ENCODE peak calls at places on chromosomes 7 and 10, in ten cellular contexts. G, J, S, A, L, T, N, Z, P and E are unnamed samples. For H3K4me1, the result is how much of the 10 kb centered on the place peaks cover.

GRCh38 chr7:33410266-33410665 is 280.9 kb downstream of the BBS9 start:
- DNase-seq in G (no peak), J (no peak), S (no peak), A (no peak), L (no peak), T (no peak), N (no peak), Z (no peak), P (no peak), E (no peak)

GRCh38 chr7:87116315-87116714 is 35.9 kb upstream of the DMTF1 start:
- DNase-seq in G (no peak), J (no peak), S (no peak), A (no peak), L (no peak), T (no peak), N (no peak), Z (no peak), P (no peak), E (no peak)

GRCh38 chr7:116633131-116633988 is 38.6 kb upstream of the MET start:
- DNase-seq in G (peak), J (no peak), S (no peak), A (peak), L (no peak), T (no peak), N (no peak), Z (no peak), P (peak), E (no peak)

GRCh38 chr10:59310324-59310914 is 51.9 kb downstream of the FAM13C start:
- DNase-seq in G (no peak), J (no peak), S (no peak), A (no peak), L (no peak), T (no peak), N (no peak), Z (no peak), P (no peak), E (no peak)

GRCh38 chr7:130461256-130461655 is 20.4 kb upstream of the CEP41 start:
- DNase-seq in G (no peak), J (no peak), S (no peak), A (no peak), L (no peak), T (no peak), N (no peak), Z (no peak), P (no peak), E (no peak)

GRCh38 chr10:31242902-31243301 is 76.1 kb upstream of the ZEB1 start:
- DNase-seq in G (no peak), J (peak), S (peak), A (no peak), L (peak), T (peak), N (peak), Z (peak), P (peak), E (peak)

GRCh38 chr7:151244156-151244870 is 4.2 kb downstream of the SMARCD3 start:
- DNase-seq in G (peak), J (no peak), S (peak), A (peak), L (peak), T (peak), N (peak), Z (peak), P (no peak), E (no peak)

GRCh38 chr7:135147899-135148721 is at the start of gene TMEM140:
- DNase-seq in G (peak), J (no peak), S (peak), A (peak), L (peak), T (peak), N (peak), Z (no peak), P (no peak), E (no peak)

GRCh38 chr7:118573065-118573464 is 348.6 kb downstream of the ANKRD7 start:
- DNase-seq in G (peak), J (no peak), S (no peak), A (no peak), L (no peak), T (no peak), N (no peak), Z (no peak), P (peak), E (no peak)

GRCh38 chr7:40394382-40394781 is 259.6 kb downstream of the SUGCT start:
- DNase-seq in G (no peak), J (no peak), S (no peak), A (no peak), L (no peak), T (no peak), N (no peak), Z (no peak), P (no peak), E (no peak)

GRCh38 chr7:96418600-96418999 is 96.7 kb upstream of the SLC25A13 start:
- DNase-seq in G (no peak), J (no peak), S (no peak), A (no peak), L (no peak), T (no peak), N (no peak), Z (peak), P (no peak), E (no peak)

GRCh38 chr7:96416599-96416998 is 94.7 kb upstream of the SLC25A13 start:
- DNase-seq in G (no peak), J (no peak), S (no peak), A (no peak), L (no peak), T (no peak), N (no peak), Z (no peak), P (no peak), E (no peak)

GRCh38 chr7:96415293-96415940 is 93.5 kb upstream of the SLC25A13 start:
- DNase-seq in G (no peak), J (no peak), S (no peak), A (no peak), L (peak), T (no peak), N (no peak), Z (no peak), P (no peak), E (no peak)

GRCh38 chr7:96417784-96418183 is 95.9 kb upstream of the SLC25A13 start:
- DNase-seq in G (no peak), J (no peak), S (no peak), A (no peak), L (no peak), T (no peak), N (no peak), Z (no peak), P (no peak), E (no peak)

DNA sequence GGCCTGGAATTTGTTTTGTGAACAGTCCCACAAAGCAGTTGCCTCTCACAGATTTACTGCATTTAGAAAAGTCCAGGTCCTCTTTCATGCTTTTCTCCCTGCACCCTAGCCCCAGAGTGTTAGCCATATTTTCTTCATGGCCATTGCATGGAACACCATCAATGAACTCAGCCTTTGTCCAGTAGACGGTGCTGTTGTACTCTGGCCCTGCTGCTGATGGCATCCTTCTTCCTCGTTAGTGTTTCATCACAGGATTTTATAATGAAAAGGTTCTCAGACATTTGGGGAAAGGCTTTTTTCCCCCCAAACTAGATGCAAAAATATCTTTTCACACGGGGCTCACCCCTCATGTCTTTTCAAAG is 93.0 kb upstream of the SLC25A13 start:
- DNase-seq in G (no peak), J (no peak), S (peak), A (peak), L (peak), T (peak), N (peak), Z (peak), P (no peak), E (no peak)
- H3K4me1 ChIP-seq in G (under half), J (under half), S (under half), A (under half), L (under half), T (under half), N (under half), Z (under half), P (under half), E (under half)

DNA sequence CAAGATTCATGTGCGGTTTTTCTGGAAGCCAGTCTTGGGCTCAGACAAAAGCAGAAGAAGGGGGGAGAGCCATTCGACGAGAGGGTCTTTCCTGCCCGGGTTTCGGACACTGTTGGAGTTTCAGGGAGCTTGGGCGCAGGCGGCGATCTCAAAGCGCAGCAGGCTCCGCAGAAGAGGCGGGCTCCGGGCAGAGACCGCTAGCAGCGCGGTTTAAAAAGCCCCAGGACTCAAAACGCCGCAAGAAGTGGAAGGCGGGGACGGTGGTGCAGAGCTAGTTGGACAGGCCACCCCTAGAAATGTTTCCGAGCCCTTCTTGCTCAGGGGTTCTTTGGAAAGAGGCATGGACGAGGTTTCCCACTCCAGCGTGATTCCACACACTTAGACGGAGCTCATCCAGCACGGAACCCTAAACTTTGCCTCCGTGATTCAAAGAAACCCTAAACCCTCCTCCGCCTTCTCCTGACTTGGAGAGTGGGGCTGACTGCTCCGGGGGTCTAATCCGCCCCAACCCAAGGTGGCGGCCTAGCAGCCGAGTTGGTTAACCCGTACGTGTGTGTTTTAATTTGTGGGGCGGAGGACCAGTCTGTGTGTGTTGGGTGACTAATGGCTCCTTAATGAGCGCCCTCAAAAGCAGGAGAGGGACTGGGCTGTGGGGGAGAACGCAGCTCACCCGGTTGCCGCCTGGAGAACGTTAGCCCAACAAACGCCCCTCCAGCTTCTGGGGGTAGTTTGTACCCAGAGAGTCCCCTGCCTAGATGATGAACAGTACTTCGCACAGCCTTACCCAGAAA is 3.9 kb downstream of the NEUROG3 start:
- DNase-seq in G (no peak), J (no peak), S (no peak), A (no peak), L (no peak), T (no peak), N (no peak), Z (no peak), P (no peak), E (no peak)
- H3K4me1 ChIP-seq in G (under half), J (under half), S (under half), A (under half), L (under half), T (under half), N (under half), Z (under half), P (under half), E (under half)

GRCh38 chr7:41984888-41985287 is 252.1 kb downstream of the GLI3 start:
- DNase-seq in G (no peak), J (no peak), S (no peak), A (no peak), L (peak), T (no peak), N (no peak), Z (no peak), P (peak), E (no peak)

GRCh38 chr7:41977165-41977651 is 259.8 kb downstream of the GLI3 start:
- DNase-seq in G (peak), J (no peak), S (peak), A (no peak), L (peak), T (peak), N (peak), Z (peak), P (peak), E (peak)

GRCh38 chr7:41979834-41980307 is 257.1 kb downstream of the GLI3 start:
- DNase-seq in G (no peak), J (no peak), S (peak), A (no peak), L (peak), T (no peak), N (peak), Z (peak), P (no peak), E (peak)

GRCh38 chr7:41978858-41979257 is 258.2 kb downstream of the GLI3 start:
- DNase-seq in G (no peak), J (no peak), S (no peak), A (no peak), L (no peak), T (no peak), N (no peak), Z (no peak), P (no peak), E (no peak)

GRCh38 chr7:41981046-41982040 is 255.7 kb downstream of the GLI3 start:
- DNase-seq in G (no peak), J (no peak), S (no peak), A (no peak), L (no peak), T (no peak), N (no peak), Z (no peak), P (no peak), E (no peak)
- H3K4me1 ChIP-seq in G (under half), J (under half), S (under half), A (under half), L (under half), T (under half), N (under half), Z (under half), P (under half), E (under half)

GRCh38 chr10:110020265-110020664 is 12.5 kb downstream of the ADD3 start:
- DNase-seq in G (no peak), J (no peak), S (no peak), A (no peak), L (no peak), T (no peak), N (no peak), Z (no peak), P (no peak), E (no peak)
- H3K4me1 ChIP-seq in G (under half), J (half or more), S (under half), A (under half), L (under half), T (under half), N (under half), Z (under half), P (under half), E (under half)

GRCh38 chr10:33331020-33331557 is 3.4 kb downstream of the NRP1 start:
- DNase-seq in G (no peak), J (no peak), S (no peak), A (no peak), L (no peak), T (no peak), N (no peak), Z (peak), P (no peak), E (no peak)
- H3K4me1 ChIP-seq in G (under half), J (under half), S (under half), A (under half), L (under half), T (half or more), N (under half), Z (under half), P (under half), E (under half)

DNA sequence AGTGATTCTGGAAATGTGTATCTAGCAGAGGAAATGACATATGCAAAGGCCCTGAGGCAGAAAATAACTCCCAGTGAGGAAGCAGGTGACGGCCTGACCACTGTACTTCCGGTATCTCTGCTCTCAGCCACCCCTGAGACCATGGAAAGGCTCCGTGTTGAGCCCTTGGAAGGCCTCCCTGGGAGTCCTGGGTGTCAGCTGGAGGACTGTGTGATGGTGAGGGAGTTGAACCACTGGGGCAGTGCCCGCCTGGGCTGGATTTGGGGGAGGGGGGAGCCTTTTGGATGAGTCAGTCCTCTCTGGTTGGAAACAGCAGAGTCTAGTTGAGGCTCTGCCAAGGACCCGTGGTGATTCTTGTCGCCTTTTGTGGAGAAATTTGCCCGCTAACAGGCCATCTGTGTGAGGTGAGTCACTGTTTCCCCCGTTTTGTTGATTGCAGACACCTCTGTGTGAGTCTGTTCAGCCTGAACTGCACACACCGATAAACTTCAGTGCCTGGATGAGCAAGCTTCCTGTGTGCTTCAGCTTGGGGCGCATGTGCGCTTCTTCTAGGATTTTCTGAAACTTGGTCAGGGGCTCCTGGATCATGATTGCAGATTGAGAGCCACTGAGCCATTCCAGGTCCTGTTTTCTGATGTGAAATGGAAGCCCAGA is 98.6 kb downstream of the GRK5 start:
- DNase-seq in G (peak), J (peak), S (peak), A (peak), L (peak), T (peak), N (peak), Z (peak), P (peak), E (peak)
- H3K4me1 ChIP-seq in G (under half), J (half or more), S (half or more), A (under half), L (under half), T (half or more), N (half or more), Z (under half), P (under half), E (under half)